ENCODE peak calls at places on chromosomes 2 and 18, in eight cellular contexts. V is prostate gland, Z is thyroid gland, F is OCI-LY7, U is caudate nucleus, G is aorta, O is mesendoderm, M is stomach. I is an unnamed sample.

GRCh38 chr2:201157694-201158093 is 25.2 kb upstream of the CASP10 start:
- DNase-seq in G (no peak), M (no peak), F (no peak), O (no peak), Z (no peak), U (no peak), V (no peak), I (no peak)

GRCh38 chr2:33681333-33681732 is 82.2 kb upstream of the FAM98A start:
- DNase-seq in G (no peak), O (peak; percentile 47), U (no peak), Z (no peak), F (no peak), M (no peak), V (no peak), I (no peak)

GRCh38 chr2:166314022-166314759 is 61.6 kb downstream of the SCN9A start:
- DNase-seq in M (no peak), O (no peak), V (no peak), F (no peak), Z (no peak), U (no peak), G (no peak), I (no peak)

GRCh38 chr2:109321570-109321969 is 192.6 kb downstream of the SH3RF3 start:
- DNase-seq in O (no peak), F (no peak), Z (no peak), G (no peak), V (no peak), U (no peak), M (no peak), I (no peak)

GRCh38 chr2:23312996-23313606 is 71.9 kb upstream of the KLHL29 start:
- DNase-seq in F (peak; percentile 42), Z (peak; percentile 12), G (no peak), M (no peak), V (no peak), U (no peak), O (peak; percentile 66), I (no peak)

GRCh38 chr2:112626604-112627059 is 19.1 kb upstream of the SLC20A1 start:
- DNase-seq in F (peak; percentile 72), Z (peak; percentile 52), V (peak; percentile 34), G (peak; percentile 88), U (peak; percentile 80), O (peak; percentile 58), M (peak; percentile 64), I (peak; percentile 78)

GRCh38 chr2:134283701-134284100 is 29.8 kb downstream of the MGAT5 start:
- DNase-seq in Z (no peak), O (no peak), U (no peak), M (no peak), G (no peak), F (no peak), V (no peak), I (no peak)

GRCh38 chr2:37786854-37787253 is 115.4 kb upstream of the CDC42EP3 start:
- DNase-seq in V (peak; percentile 84), F (no peak), M (no peak), U (no peak), O (no peak), G (no peak), Z (peak; percentile 80), I (no peak)

GRCh38 chr2:157620956-157621355 is 7.7 kb downstream of the ACVR1C start:
- DNase-seq in Z (no peak), V (no peak), M (no peak), O (no peak), U (no peak), G (no peak), F (no peak), I (no peak)

GRCh38 chr18:21745234-21745633 is 4.6 kb downstream of the MIB1 start:
- DNase-seq in G (no peak), M (no peak), Z (no peak), V (no peak), U (no peak), F (no peak), O (peak; percentile 14), I (no peak)

GRCh38 chr2:237591379-237591881 is 896 bp upstream of the RAB17 start:
- DNase-seq in V (no peak), Z (peak; percentile 27), F (no peak), U (peak; percentile 46), M (no peak), G (peak; percentile 67), O (no peak), I (no peak)
- H3K27ac ChIP-seq in V (peak overlapping the region; percentile 81), Z (peak overlapping the region; percentile 97), F (no peak overlapping the region), U (no peak overlapping the region), M (peak overlapping the region; percentile 92), G (no peak overlapping the region), O (peak overlapping the region; percentile 74), I (no peak overlapping the region)

GRCh38 chr2:152609174-152609573 is 108.1 kb downstream of the PRPF40A start:
- DNase-seq in M (no peak), G (no peak), V (no peak), O (no peak), U (no peak), F (no peak), Z (no peak), I (no peak)
- H3K27ac ChIP-seq in M (no peak overlapping the region), G (no peak overlapping the region), V (no peak overlapping the region), O (no peak overlapping the region), U (peak overlapping the region; percentile 18), F (no peak overlapping the region), Z (no peak overlapping the region), I (peak overlapping the region; percentile 78)

GRCh38 chr18:35435420-35435819 is 58.3 kb upstream of the ZNF396 start:
- DNase-seq in F (no peak), V (no peak), G (no peak), O (no peak), M (no peak), Z (no peak), U (no peak), I (no peak)

GRCh38 chr18:35432565-35433001 is 55.4 kb upstream of the ZNF396 start:
- DNase-seq in U (no peak), Z (no peak), O (no peak), M (no peak), F (no peak), V (no peak), G (no peak), I (no peak)

GRCh38 chr18:35436076-35436649 is 59.0 kb upstream of the ZNF396 start:
- DNase-seq in G (no peak), F (no peak), M (no peak), U (no peak), Z (no peak), V (no peak), O (no peak), I (no peak)

DNA sequence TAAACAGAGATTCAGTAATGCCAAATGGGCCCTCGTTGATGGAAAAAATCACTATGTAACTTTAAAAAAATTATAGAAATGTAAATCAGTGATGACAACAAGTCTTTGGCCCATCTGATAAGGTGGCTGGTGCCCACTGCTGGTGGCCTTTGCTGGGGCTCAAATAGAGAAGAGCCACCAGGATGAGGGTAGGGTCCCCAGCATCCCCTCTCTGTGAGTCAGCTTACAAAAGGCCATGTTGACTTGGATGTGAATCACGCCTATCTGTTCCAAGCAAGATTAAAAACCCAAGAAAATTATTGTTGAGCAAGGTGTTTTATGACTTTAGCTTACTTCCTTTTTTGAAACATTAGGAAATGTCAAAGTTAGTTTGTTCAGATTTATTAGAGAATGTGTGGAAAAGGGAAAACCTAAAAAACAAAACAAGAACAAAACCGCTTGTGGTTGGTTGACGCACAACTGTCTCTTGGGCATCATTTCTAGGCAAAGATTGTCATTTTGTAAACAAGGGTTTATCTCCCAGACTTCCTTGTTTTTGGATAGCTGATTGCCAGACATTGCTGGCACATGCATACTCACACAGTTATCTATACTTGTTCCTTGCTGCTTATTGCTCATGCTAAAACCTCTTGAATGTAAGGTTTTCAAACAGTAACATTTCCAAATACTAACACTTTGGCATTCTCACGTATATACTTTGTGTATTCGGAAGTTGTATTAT is 53.7 kb upstream of the ZNF396 start:
- DNase-seq in F (no peak), V (no peak), U (no peak), O (no peak), M (no peak), G (no peak), Z (no peak), I (no peak)
- H3K27ac ChIP-seq in F (no peak overlapping the region), V (no peak overlapping the region), U (no peak overlapping the region), O (no peak overlapping the region), M (no peak overlapping the region), G (no peak overlapping the region), Z (no peak overlapping the region), I (no peak overlapping the region)

DNA sequence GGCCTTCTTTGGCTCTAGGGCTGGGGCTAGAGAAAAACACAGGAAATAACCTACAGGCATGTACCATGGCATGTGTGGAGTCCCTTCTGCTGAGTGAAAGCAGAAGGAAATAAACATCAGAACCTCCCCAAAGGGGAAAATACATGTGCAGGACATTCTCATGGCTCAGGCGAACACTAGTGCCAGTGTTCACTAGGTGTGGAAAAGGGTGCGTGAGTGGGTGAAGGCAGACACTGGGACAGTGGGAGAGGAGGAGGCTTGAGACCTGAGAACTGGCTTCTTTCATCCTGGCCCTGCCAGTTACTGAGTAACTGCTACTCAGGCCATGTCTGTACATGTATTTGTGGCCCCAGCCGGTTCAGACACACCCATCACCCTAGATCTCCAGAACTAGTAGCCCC is 268.2 kb downstream of the PRKCE start:
- DNase-seq in F (no peak), O (no peak), V (no peak), G (no peak), M (no peak), Z (no peak), U (no peak), I (no peak)
- H3K27ac ChIP-seq in F (no peak overlapping the region), O (no peak overlapping the region), V (no peak overlapping the region), G (no peak overlapping the region), M (peak overlapping the region; percentile 36), Z (no peak overlapping the region), U (no peak overlapping the region), I (no peak overlapping the region)

GRCh38 chr2:42224422-42225067 is 55.4 kb downstream of the EML4 start:
- DNase-seq in O (no peak), V (no peak), F (no peak), G (no peak), U (no peak), Z (no peak), M (no peak), I (no peak)

GRCh38 chr2:42227491-42227890 is 58.3 kb downstream of the EML4 start:
- DNase-seq in G (no peak), F (no peak), O (no peak), Z (peak; percentile 17), M (no peak), U (peak; percentile 20), V (no peak), I (no peak)

GRCh38 chr2:42223067-42223636 is 54.0 kb downstream of the EML4 start:
- DNase-seq in F (no peak), V (no peak), Z (no peak), G (no peak), U (no peak), O (no peak), M (no peak), I (no peak)

GRCh38 chr2:42225573-42225972 is 56.4 kb downstream of the EML4 start:
- DNase-seq in U (no peak), G (no peak), M (no peak), Z (no peak), V (no peak), O (no peak), F (no peak), I (no peak)

DNA sequence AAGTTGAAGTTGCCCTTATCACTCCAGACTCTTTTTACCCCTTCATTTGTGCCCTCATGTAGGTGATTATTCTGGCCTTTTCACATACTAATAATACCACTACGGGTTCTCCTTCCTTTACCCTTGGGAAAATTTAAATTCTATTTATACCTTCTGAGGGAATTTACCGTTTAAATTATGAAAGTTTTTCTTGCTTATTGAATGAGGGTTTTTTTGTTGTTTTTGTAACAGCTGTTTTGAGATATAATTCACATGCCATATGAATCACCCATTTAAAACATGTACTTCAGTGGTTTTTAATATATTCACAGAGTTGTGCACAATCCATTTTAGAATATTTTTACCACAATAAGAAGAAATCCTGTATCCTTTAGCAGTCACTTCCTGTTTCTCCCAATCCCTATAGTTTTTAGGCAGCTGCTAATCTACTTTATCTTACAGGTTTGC is 54.7 kb downstream of the EML4 start:
- DNase-seq in U (no peak), F (no peak), V (no peak), M (no peak), Z (no peak), G (no peak), O (no peak), I (no peak)
- H3K27ac ChIP-seq in U (no peak overlapping the region), F (no peak overlapping the region), V (no peak overlapping the region), M (no peak overlapping the region), Z (no peak overlapping the region), G (no peak overlapping the region), O (no peak overlapping the region), I (no peak overlapping the region)